ENCODE peak calls at places on chromosomes 2 and 18, in six cellular contexts. O is DND-41; I is heart left ventricle; G is CD8-positive, alpha-beta memory T cell; A is GM23248; R is GM06990. S is an unnamed sample. For H3K27me3 and H3K36me3, the result is how much of the 10 kb centered on the place peaks cover.

GRCh38 chr2:209986405-209986804 is 16.0 kb upstream of the RPE start:
- DNase-seq in A (peak), G (no peak), I (no peak), R (no peak), O (no peak), S (no peak)

GRCh38 chr2:16900405-16901025 is 234.9 kb upstream of the CYRIA start:
- DNase-seq in A (peak), G (no peak), I (no peak), R (no peak), O (peak), S (no peak)

GRCh38 chr2:675460-675859 is 1.7 kb downstream of the TMEM18 start:
- DNase-seq in G (no peak), A (no peak), I (no peak), R (no peak), O (no peak), S (no peak)

GRCh38 chr2:240874715-240875227 is 6.1 kb downstream of the AGXT start:
- DNase-seq in G (no peak), O (no peak), I (no peak), R (no peak), A (no peak), S (peak)

GRCh38 chr2:105236060-105236424 is 5.5 kb upstream of the GPR45 start:
- DNase-seq in A (no peak), I (no peak), G (no peak), R (no peak), O (no peak), S (no peak)

GRCh38 chr2:16058256-16058655 is 117.9 kb downstream of the MYCN start:
- DNase-seq in O (no peak), G (no peak), A (no peak), R (peak), I (no peak), S (no peak)

GRCh38 chr2:234930397-234930796 is 21.4 kb upstream of the SH3BP4 start:
- DNase-seq in A (no peak), I (no peak), O (no peak), G (no peak), R (no peak), S (no peak)

GRCh38 chr18:42959528-42959927 is 156.0 kb downstream of the RIT2 start:
- DNase-seq in A (no peak), G (no peak), I (no peak), O (no peak), R (no peak), S (no peak)

GRCh38 chr18:12943200-12943599 is 4.6 kb upstream of the SEH1L start:
- DNase-seq in O (no peak), R (no peak), A (peak), G (no peak), I (no peak), S (no peak)

GRCh38 chr2:32484907-32485306 is 128.1 kb downstream of the BIRC6 start:
- DNase-seq in G (no peak), O (no peak), R (no peak), A (peak), I (no peak), S (no peak)

GRCh38 chr2:192267484-192267883 is 72.8 kb upstream of the TMEFF2 start:
- DNase-seq in I (no peak), O (no peak), G (no peak), A (peak), R (no peak), S (no peak)

GRCh38 chr2:67650292-67651133 is 253.4 kb downstream of the ETAA1 start:
- DNase-seq in G (no peak), A (peak), R (no peak), O (no peak), I (peak), S (peak)

GRCh38 chr2:18959200-18959599 is 369.8 kb upstream of the NT5C1B start:
- DNase-seq in G (no peak), R (no peak), A (no peak), O (no peak), I (no peak), S (no peak)

GRCh38 chr2:2101924-2102323 is 229.2 kb downstream of the MYT1L start:
- DNase-seq in A (peak), O (no peak), G (no peak), I (no peak), R (no peak), S (peak)

GRCh38 chr2:44479127-44479887 is 117.6 kb downstream of the CAMKMT start:
- DNase-seq in O (peak), R (peak), A (peak), G (peak), I (peak), S (peak)

GRCh38 chr18:10249270-10249669 is 205.2 kb upstream of the APCDD1 start:
- DNase-seq in O (no peak), I (no peak), G (no peak), A (no peak), R (no peak), S (peak)

DNA sequence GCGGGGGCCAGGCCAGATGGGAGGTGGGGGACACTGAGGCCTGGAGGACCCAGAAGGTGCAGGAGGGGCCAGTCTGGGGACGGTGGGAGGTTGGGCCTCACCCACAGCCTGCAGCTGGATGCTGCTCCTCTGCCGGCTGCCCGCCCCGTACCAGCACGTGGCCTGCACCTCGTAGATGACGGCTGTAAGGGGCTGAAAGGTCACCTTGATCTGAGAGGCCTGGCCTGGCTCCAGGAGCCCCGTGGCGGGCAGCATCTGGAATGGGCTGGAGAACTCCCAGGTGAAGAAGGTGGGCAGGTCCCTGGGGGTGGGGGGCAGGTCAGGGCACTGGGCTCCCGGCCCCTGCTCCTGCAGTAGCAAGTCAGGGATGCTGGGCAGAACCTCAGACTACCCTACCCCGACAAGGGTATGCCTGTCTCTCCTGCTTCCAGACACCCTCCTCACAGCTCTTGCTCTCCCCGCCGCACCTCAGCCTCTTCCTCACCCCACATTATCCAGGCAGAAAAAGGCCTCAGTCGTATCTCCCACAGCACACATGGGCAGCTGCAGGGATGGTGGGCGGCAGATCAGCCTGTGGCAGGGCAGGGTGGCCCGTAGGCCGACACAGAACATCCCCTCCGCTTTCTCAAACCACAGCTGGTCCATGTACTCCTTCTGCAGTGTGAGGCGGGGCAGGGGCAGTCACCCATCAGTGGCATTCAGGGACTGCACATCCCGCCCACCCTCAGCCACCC is 10.1 kb downstream of the CFAP65 start:
- DNase-seq in O (no peak), A (no peak), I (no peak), R (no peak), G (no peak), S (no peak)
- H3K27me3 ChIP-seq in O (under half), A (under half), I (under half), R (under half), G (under half), S (under half)

GRCh38 chr2:196170202-196170680 is 1.1 kb downstream of the STK17B start:
- DNase-seq in R (no peak), G (peak), I (no peak), O (peak), A (peak), S (no peak)

GRCh38 chr2:196167666-196168065 is 3.7 kb downstream of the STK17B start:
- DNase-seq in G (no peak), A (no peak), I (no peak), R (no peak), O (no peak), S (no peak)

GRCh38 chr2:196169521-196169920 is 1.9 kb downstream of the STK17B start:
- DNase-seq in G (no peak), A (peak), I (no peak), R (no peak), O (no peak), S (no peak)

GRCh38 chr2:196166876-196167275 is 4.5 kb downstream of the STK17B start:
- DNase-seq in G (no peak), O (peak), R (no peak), A (peak), I (no peak), S (no peak)

GRCh38 chr2:196168181-196168580 is 3.2 kb downstream of the STK17B start:
- DNase-seq in A (peak), R (no peak), O (no peak), G (no peak), I (no peak), S (no peak)
- H3K4me3 ChIP-seq in A (peak), R (peak), O (peak), G (peak), I (peak), S (no peak)

GRCh38 chr18:36708366-36708765 is 120.4 kb downstream of the TPGS2 start:
- DNase-seq in I (no peak), R (no peak), O (no peak), G (no peak), A (no peak), S (no peak)

GRCh38 chr18:36704656-36705055 is 124.1 kb downstream of the TPGS2 start:
- DNase-seq in G (no peak), O (no peak), I (no peak), R (no peak), A (no peak), S (no peak)

GRCh38 chr18:36709315-36709714 is 119.5 kb downstream of the TPGS2 start:
- DNase-seq in A (no peak), G (no peak), R (no peak), I (no peak), O (no peak), S (no peak)

GRCh38 chr18:36702398-36703010 is 126.3 kb downstream of the TPGS2 start:
- DNase-seq in G (no peak), A (peak), I (no peak), O (no peak), R (no peak), S (no peak)

GRCh38 chr18:36706313-36706881 is 122.4 kb downstream of the TPGS2 start:
- DNase-seq in O (no peak), R (no peak), G (no peak), I (no peak), A (peak), S (no peak)
- H3K36me3 ChIP-seq in O (under half), R (under half), G (under half), I (under half), A (under half), S (under half)

GRCh38 chr2:120531863-120532600 is 186.1 kb downstream of the INHBB start:
- DNase-seq in O (no peak), I (no peak), A (no peak), R (no peak), G (no peak), S (no peak)

GRCh38 chr2:120533625-120534024 is 187.7 kb downstream of the INHBB start:
- DNase-seq in O (no peak), R (no peak), I (no peak), A (no peak), G (no peak), S (no peak)

GRCh38 chr2:120530781-120531180 is 184.8 kb downstream of the INHBB start:
- DNase-seq in I (no peak), R (no peak), O (no peak), G (no peak), A (no peak), S (no peak)

GRCh38 chr2:120528693-120529076 is 182.7 kb downstream of the INHBB start:
- DNase-seq in R (no peak), G (no peak), I (no peak), O (no peak), A (no peak), S (no peak)

DNA sequence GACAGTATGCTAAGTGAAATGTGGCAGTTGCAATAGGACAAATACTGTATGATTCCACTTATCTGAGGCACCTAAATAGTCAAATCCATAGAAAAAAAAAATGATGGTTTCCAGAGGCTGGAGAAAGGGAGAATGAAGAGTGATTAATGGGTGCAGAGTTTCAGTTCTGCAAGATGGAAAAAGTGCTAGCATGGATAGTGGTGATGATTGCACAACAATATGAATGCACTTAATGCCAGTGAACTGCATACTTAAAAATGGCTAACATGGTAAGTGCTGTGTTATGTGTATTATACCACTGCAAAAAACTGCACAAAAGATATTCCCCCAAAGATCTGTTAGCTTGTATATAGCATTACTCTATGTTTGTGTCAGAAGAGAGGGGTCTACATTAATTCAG is 185.4 kb downstream of the INHBB start:
- DNase-seq in R (no peak), A (no peak), O (no peak), I (no peak), G (no peak), S (no peak)
- H3K27me3 ChIP-seq in R (under half), A (under half), O (under half), I (under half), G (under half), S (under half)

GRCh38 chr2:33488715-33489540 is 12.5 kb downstream of the RASGRP3 start:
- DNase-seq in I (no peak), O (no peak), G (no peak), R (no peak), A (no peak), S (no peak)

GRCh38 chr2:33488178-33488690 is 11.8 kb downstream of the RASGRP3 start:
- DNase-seq in A (peak), G (no peak), R (no peak), I (no peak), O (no peak), S (no peak)

GRCh38 chr2:33492735-33493134 is 16.3 kb downstream of the RASGRP3 start:
- DNase-seq in O (no peak), A (no peak), I (no peak), G (no peak), R (no peak), S (no peak)

GRCh38 chr2:33491685-33492084 is 15.2 kb downstream of the RASGRP3 start:
- DNase-seq in A (no peak), I (no peak), G (no peak), R (no peak), O (no peak), S (peak)

DNA sequence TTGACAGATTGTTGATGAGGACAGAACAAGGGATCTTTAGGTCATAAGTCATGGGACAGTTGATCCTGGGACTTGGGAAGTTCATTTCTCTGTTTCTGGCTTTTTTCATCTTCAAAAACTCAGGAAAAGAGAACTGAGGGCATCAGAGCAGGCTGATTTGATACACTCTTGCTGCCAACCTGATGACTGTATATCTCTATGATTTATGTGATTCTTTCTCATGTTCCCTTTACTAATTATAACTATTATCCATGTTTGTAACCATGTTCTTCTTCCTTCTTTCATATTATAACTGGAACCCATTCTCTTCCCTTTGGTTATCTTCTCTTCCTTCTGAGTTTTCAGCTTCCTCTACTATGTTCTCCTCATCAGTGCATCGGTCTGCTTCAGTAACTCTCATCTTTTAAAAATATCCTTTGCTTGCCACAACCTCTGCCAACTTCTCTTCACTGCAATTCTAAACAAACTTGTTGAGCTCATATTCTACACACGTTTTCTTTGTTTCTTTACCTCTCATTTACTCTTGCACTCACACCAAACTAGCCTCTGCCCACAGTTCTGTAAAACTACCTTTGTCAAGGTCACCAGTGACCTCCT is 13.5 kb downstream of the RASGRP3 start:
- DNase-seq in A (no peak), R (no peak), O (no peak), I (no peak), G (no peak), S (no peak)
- H3K4me3 ChIP-seq in A (no peak), R (no peak), O (no peak), I (no peak), G (no peak), S (no peak)

GRCh38 chr2:152759290-152760072 is 41.1 kb downstream of the ARL6IP6 start:
- DNase-seq in I (no peak), G (no peak), O (no peak), R (no peak), A (peak), S (no peak)
- H3K36me3 ChIP-seq in I (under half), G (under half), O (half or more), R (under half), A (under half), S (under half)